ENCODE peak calls at places on chromosome 19, in ten cellular contexts. C is AG04450; N is GM10248; O is activated naive CD4-positive, alpha-beta T cell treated with anti-CD3 and anti-CD28 coated beads, Interleukin-2, amount 10 ng/mL, durations not matched to agents 7 days and 5 days; K is activated naive CD8-positive, alpha-beta T cell treated with anti-CD3 and anti-CD28 coated beads, Interleukin-2, amount 50 U/mL, for 24 hours; W is IMR-90; I is activated T-cell treated with anti-CD3 and anti-CD28 coated beads for 1 hour; V is left cardiac atrium; Q is endothelial cell; G is aorta. T is an unnamed sample.

GRCh38 chr19:28012361-28012760 is 1200.6 kb downstream of the UQCRFS1 start:
- DNase-seq in C (no peak), V (no peak), G (no peak), I (no peak), Q (peak; percentile 50), K (no peak), O (no peak), W (no peak), N (no peak), T (no peak)

GRCh38 chr19:32012886-32013635 is 332.3 kb upstream of the ZNF507 start:
- DNase-seq in Q (no peak), N (no peak), K (no peak), W (no peak), O (no peak), C (no peak), I (no peak), G (no peak), V (no peak), T (no peak)

GRCh38 chr19:45804959-45805230 is 10.2 kb downstream of the RSPH6A start:
- DNase-seq in I (no peak), Q (no peak), W (no peak), N (no peak), K (no peak), G (no peak), V (no peak), C (no peak), O (no peak), T (no peak)

GRCh38 chr19:5586300-5587070 is 18.7 kb upstream of the TINCR start:
- DNase-seq in I (no peak), K (no peak), G (no peak), Q (no peak), V (no peak), C (no peak), N (no peak), O (no peak), W (no peak), T (no peak)

GRCh38 chr19:17528610-17529009 is 17.2 kb downstream of the PGLS start:
- DNase-seq in C (no peak), N (no peak), G (no peak), V (no peak), I (no peak), W (no peak), O (no peak), K (no peak), Q (no peak), T (no peak)

GRCh38 chr19:14830702-14831101 is 4.3 kb downstream of the OR7A5 start:
- DNase-seq in Q (no peak), C (no peak), V (no peak), N (no peak), W (no peak), O (no peak), G (no peak), K (no peak), I (no peak), T (no peak)

GRCh38 chr19:6663236-6664187 is 6.4 kb downstream of the TNFSF14 start:
- DNase-seq in Q (no peak), G (no peak), O (no peak), N (no peak), W (no peak), I (no peak), V (no peak), K (peak; percentile 47), C (no peak), T (no peak)

GRCh38 chr19:45444318-45445041 is 20.8 kb upstream of the ERCC1 start:
- DNase-seq in Q (peak; percentile 95), G (peak; percentile 97), W (peak; percentile 70), I (peak; percentile 67), C (no peak), O (peak; percentile 86), V (peak; percentile 96), K (peak; percentile 86), N (peak; percentile 92), T (peak; percentile 98)

GRCh38 chr19:9597027-9597426 is 12.7 kb upstream of the ZNF121 start:
- DNase-seq in O (no peak), G (no peak), N (no peak), C (no peak), Q (no peak), V (no peak), I (no peak), W (peak; percentile 92), K (no peak), T (no peak)

GRCh38 chr19:39390460-39390758 is 497 bp downstream of the PAF1 start:
- DNase-seq in C (no peak), G (no peak), V (no peak), W (no peak), K (peak; percentile 75), I (peak; percentile 64), O (peak; percentile 89), Q (no peak), N (no peak), T (peak; percentile 67)

GRCh38 chr19:19303411-19303810 is 16.9 kb downstream of the SUGP1 start:
- DNase-seq in N (no peak), O (no peak), V (no peak), W (no peak), C (no peak), Q (peak; percentile 24), G (no peak), I (no peak), K (no peak), T (no peak)

GRCh38 chr19:8641908-8642547 is 11.6 kb downstream of the NFILZ start:
- DNase-seq in W (peak; percentile 65), G (no peak), K (no peak), Q (peak; percentile 12), V (no peak), N (peak; percentile 35), C (no peak), I (no peak), O (peak; percentile 37), T (no peak)

GRCh38 chr19:35868172-35868822 is at the start of gene APLP1:
- DNase-seq in N (peak; percentile 78), G (peak; percentile 83), I (peak; percentile 48), O (peak; percentile 79), V (peak; percentile 84), W (no peak), Q (peak; percentile 65), C (no peak), K (peak; percentile 77), T (peak; percentile 81)

GRCh38 chr19:38675611-38676010 is 28.2 kb downstream of the ACTN4 start:
- DNase-seq in Q (no peak), C (no peak), G (peak; percentile 38), K (peak; percentile 24), I (no peak), V (peak; percentile 19), N (no peak), O (no peak), W (no peak), T (no peak)

GRCh38 chr19:55320844-55321419 is 4.2 kb downstream of the TMEM150B start:
- DNase-seq in C (no peak), I (no peak), W (no peak), O (no peak), Q (no peak), K (no peak), N (no peak), G (no peak), V (no peak), T (no peak)

GRCh38 chr19:38020331-38020730 is 113.3 kb downstream of the SIPA1L3 start:
- DNase-seq in C (no peak), V (no peak), O (no peak), K (no peak), W (no peak), N (no peak), G (no peak), I (no peak), Q (no peak), T (no peak)

T was measured in heart right ventricle.